ENCODE peak calls at places on chromosome 19, in six cellular contexts. One of them, this sample, is unnamed.

GRCh38 chr19:5621945-5622464 is 571 bp downstream of the SAFB2 start:
- DNase-seq in stimulated activated CD4-positive, alpha-beta T cell treated with anti-CD3 and anti-CD28 coated beads, Interleukin-1b, Interleukin-23, amount 100 ng/mL, for 1 hour: no peak
- DNase-seq in EL: no peak
- DNase-seq in left ventricle myocardium inferior: no peak
- DNase-seq in CD4-positive, CD25-positive, alpha-beta regulatory T cell: peak
- DNase-seq in ecto neural progenitor cell: peak
- DNase-seq in this sample: no peak

GRCh38 chr19:5595129-5595528 is 27.4 kb upstream of the TINCR start:
- DNase-seq in left ventricle myocardium inferior: no peak
- DNase-seq in EL: no peak
- DNase-seq in stimulated activated CD4-positive, alpha-beta T cell treated with anti-CD3 and anti-CD28 coated beads, Interleukin-1b, Interleukin-23, amount 100 ng/mL, for 1 hour: no peak
- DNase-seq in CD4-positive, CD25-positive, alpha-beta regulatory T cell: no peak
- DNase-seq in ecto neural progenitor cell: no peak
- DNase-seq in this sample: no peak

GRCh38 chr19:45101796-45102195 is 8.8 kb downstream of the PPP1R37 start:
- DNase-seq in EL: no peak
- DNase-seq in stimulated activated CD4-positive, alpha-beta T cell treated with anti-CD3 and anti-CD28 coated beads, Interleukin-1b, Interleukin-23, amount 100 ng/mL, for 1 hour: no peak
- DNase-seq in CD4-positive, CD25-positive, alpha-beta regulatory T cell: no peak
- DNase-seq in left ventricle myocardium inferior: no peak
- DNase-seq in ecto neural progenitor cell: no peak
- DNase-seq in this sample: no peak

GRCh38 chr19:49094505-49095482 is 9.5 kb downstream of the SNRNP70 start:
- DNase-seq in left ventricle myocardium inferior: peak
- DNase-seq in CD4-positive, CD25-positive, alpha-beta regulatory T cell: no peak
- DNase-seq in ecto neural progenitor cell: no peak
- DNase-seq in stimulated activated CD4-positive, alpha-beta T cell treated with anti-CD3 and anti-CD28 coated beads, Interleukin-1b, Interleukin-23, amount 100 ng/mL, for 1 hour: no peak
- DNase-seq in EL: no peak
- DNase-seq in this sample: no peak

GRCh38 chr19:5369962-5370367 is 29.4 kb upstream of the PTPRS start:
- DNase-seq in stimulated activated CD4-positive, alpha-beta T cell treated with anti-CD3 and anti-CD28 coated beads, Interleukin-1b, Interleukin-23, amount 100 ng/mL, for 1 hour: no peak
- DNase-seq in CD4-positive, CD25-positive, alpha-beta regulatory T cell: peak
- DNase-seq in EL: peak
- DNase-seq in left ventricle myocardium inferior: peak
- DNase-seq in ecto neural progenitor cell: peak
- DNase-seq in this sample: peak

GRCh38 chr19:57165846-57166245 is 1.4 kb downstream of the DUXA start:
- DNase-seq in CD4-positive, CD25-positive, alpha-beta regulatory T cell: no peak
- DNase-seq in EL: no peak
- DNase-seq in ecto neural progenitor cell: no peak
- DNase-seq in stimulated activated CD4-positive, alpha-beta T cell treated with anti-CD3 and anti-CD28 coated beads, Interleukin-1b, Interleukin-23, amount 100 ng/mL, for 1 hour: no peak
- DNase-seq in left ventricle myocardium inferior: no peak
- DNase-seq in this sample: no peak

GRCh38 chr19:37855098-37855497 is 51.3 kb downstream of the WDR87 start:
- DNase-seq in CD4-positive, CD25-positive, alpha-beta regulatory T cell: peak
- DNase-seq in ecto neural progenitor cell: no peak
- DNase-seq in EL: no peak
- DNase-seq in stimulated activated CD4-positive, alpha-beta T cell treated with anti-CD3 and anti-CD28 coated beads, Interleukin-1b, Interleukin-23, amount 100 ng/mL, for 1 hour: no peak
- DNase-seq in left ventricle myocardium inferior: peak
- DNase-seq in this sample: peak

GRCh38 chr19:16575861-16576689 is 3.9 kb upstream of the SLC35E1 start:
- DNase-seq in stimulated activated CD4-positive, alpha-beta T cell treated with anti-CD3 and anti-CD28 coated beads, Interleukin-1b, Interleukin-23, amount 100 ng/mL, for 1 hour: no peak
- DNase-seq in left ventricle myocardium inferior: no peak
- DNase-seq in EL: no peak
- DNase-seq in ecto neural progenitor cell: no peak
- DNase-seq in CD4-positive, CD25-positive, alpha-beta regulatory T cell: no peak
- DNase-seq in this sample: no peak

GRCh38 chr19:3783660-3784584 is 2.3 kb downstream of the MATK start:
- DNase-seq in CD4-positive, CD25-positive, alpha-beta regulatory T cell: no peak
- DNase-seq in left ventricle myocardium inferior: no peak
- DNase-seq in stimulated activated CD4-positive, alpha-beta T cell treated with anti-CD3 and anti-CD28 coated beads, Interleukin-1b, Interleukin-23, amount 100 ng/mL, for 1 hour: no peak
- DNase-seq in EL: no peak
- DNase-seq in ecto neural progenitor cell: no peak
- DNase-seq in this sample: no peak

GRCh38 chr19:16589917-16590316 is 17.7 kb upstream of the SLC35E1 start:
- DNase-seq in EL: no peak
- DNase-seq in left ventricle myocardium inferior: no peak
- DNase-seq in stimulated activated CD4-positive, alpha-beta T cell treated with anti-CD3 and anti-CD28 coated beads, Interleukin-1b, Interleukin-23, amount 100 ng/mL, for 1 hour: no peak
- DNase-seq in CD4-positive, CD25-positive, alpha-beta regulatory T cell: no peak
- DNase-seq in ecto neural progenitor cell: no peak
- DNase-seq in this sample: no peak

GRCh38 chr19:22257381-22257780 is 28.9 kb upstream of the ZNF729 start:
- DNase-seq in stimulated activated CD4-positive, alpha-beta T cell treated with anti-CD3 and anti-CD28 coated beads, Interleukin-1b, Interleukin-23, amount 100 ng/mL, for 1 hour: no peak
- DNase-seq in left ventricle myocardium inferior: no peak
- DNase-seq in CD4-positive, CD25-positive, alpha-beta regulatory T cell: no peak
- DNase-seq in EL: no peak
- DNase-seq in ecto neural progenitor cell: no peak
- DNase-seq in this sample: no peak

GRCh38 chr19:920051-920857 is 3.1 kb downstream of the KISS1R start:
- DNase-seq in stimulated activated CD4-positive, alpha-beta T cell treated with anti-CD3 and anti-CD28 coated beads, Interleukin-1b, Interleukin-23, amount 100 ng/mL, for 1 hour: peak
- DNase-seq in ecto neural progenitor cell: peak
- DNase-seq in CD4-positive, CD25-positive, alpha-beta regulatory T cell: peak
- DNase-seq in left ventricle myocardium inferior: no peak
- DNase-seq in EL: peak
- DNase-seq in this sample: no peak

GRCh38 chr19:18202759-18203407 is 959 bp downstream of the RAB3A start:
- DNase-seq in left ventricle myocardium inferior: no peak
- DNase-seq in EL: peak
- DNase-seq in ecto neural progenitor cell: peak
- DNase-seq in CD4-positive, CD25-positive, alpha-beta regulatory T cell: peak
- DNase-seq in stimulated activated CD4-positive, alpha-beta T cell treated with anti-CD3 and anti-CD28 coated beads, Interleukin-1b, Interleukin-23, amount 100 ng/mL, for 1 hour: no peak
- DNase-seq in this sample: no peak

GRCh38 chr19:39083599-39083982 is 577 bp upstream of the ACP7 start:
- DNase-seq in left ventricle myocardium inferior: no peak
- DNase-seq in EL: no peak
- DNase-seq in CD4-positive, CD25-positive, alpha-beta regulatory T cell: no peak
- DNase-seq in stimulated activated CD4-positive, alpha-beta T cell treated with anti-CD3 and anti-CD28 coated beads, Interleukin-1b, Interleukin-23, amount 100 ng/mL, for 1 hour: no peak
- DNase-seq in ecto neural progenitor cell: no peak
- DNase-seq in this sample: no peak

GRCh38 chr19:13554506-13555235 is 48.4 kb upstream of the CACNA1A start:
- DNase-seq in EL: no peak
- DNase-seq in ecto neural progenitor cell: no peak
- DNase-seq in left ventricle myocardium inferior: no peak
- DNase-seq in CD4-positive, CD25-positive, alpha-beta regulatory T cell: no peak
- DNase-seq in stimulated activated CD4-positive, alpha-beta T cell treated with anti-CD3 and anti-CD28 coated beads, Interleukin-1b, Interleukin-23, amount 100 ng/mL, for 1 hour: no peak
- DNase-seq in this sample: no peak

GRCh38 chr19:46206176-46206575 is 23.4 kb upstream of the IGFL1 start:
- DNase-seq in stimulated activated CD4-positive, alpha-beta T cell treated with anti-CD3 and anti-CD28 coated beads, Interleukin-1b, Interleukin-23, amount 100 ng/mL, for 1 hour: no peak
- DNase-seq in left ventricle myocardium inferior: peak
- DNase-seq in CD4-positive, CD25-positive, alpha-beta regulatory T cell: no peak
- DNase-seq in EL: no peak
- DNase-seq in ecto neural progenitor cell: no peak
- DNase-seq in this sample: no peak

GRCh38 chr19:5150902-5151741 is 182.2 kb downstream of the KDM4B start:
- DNase-seq in left ventricle myocardium inferior: peak
- DNase-seq in EL: no peak
- DNase-seq in CD4-positive, CD25-positive, alpha-beta regulatory T cell: no peak
- DNase-seq in ecto neural progenitor cell: peak
- DNase-seq in stimulated activated CD4-positive, alpha-beta T cell treated with anti-CD3 and anti-CD28 coated beads, Interleukin-1b, Interleukin-23, amount 100 ng/mL, for 1 hour: no peak
- DNase-seq in this sample: no peak